ENCODE peak calls at places on chromosomes 5 and 9, in seven cellular contexts. C is neural crest cell, O is brain microvascular endothelial cell, X is GM13977, E is AG10803, R is GM23338, J is astrocyte of the spinal cord. N is an unnamed sample.

GRCh38 chr5:143806568-143806967 is 5.4 kb upstream of the HMHB1 start:
- DNase-seq in C (no peak), O (no peak), X (no peak), E (no peak), R (no peak), J (peak; percentile 52), N (no peak)

GRCh38 chr5:149030838-149031397 is 31.9 kb downstream of the SH3TC2 start:
- DNase-seq in C (no peak), O (no peak), X (no peak), E (no peak), R (no peak), J (no peak), N (no peak)

GRCh38 chr9:88932766-88933165 is 58.5 kb upstream of the S1PR3 start:
- DNase-seq in C (no peak), O (no peak), X (no peak), E (no peak), R (peak; percentile 68), J (no peak), N (no peak)

GRCh38 chr9:96317335-96317980 is 15.5 kb upstream of the HSD17B3 start:
- DNase-seq in C (peak; percentile 53), O (peak; percentile 37), X (peak; percentile 65), E (peak; percentile 64), R (peak; percentile 75), J (peak; percentile 69), N (peak; percentile 60)

GRCh38 chr5:15021286-15022046 is 149.9 kb upstream of the ANKH start:
- DNase-seq in C (no peak), O (peak; percentile 69), X (no peak), E (peak; percentile 94), R (no peak), J (peak; percentile 75), N (no peak)

GRCh38 chr5:164235176-164235914 is 729.9 kb downstream of the MAT2B start:
- DNase-seq in C (no peak), O (no peak), X (no peak), E (peak; percentile 35), R (no peak), J (peak; percentile 90), N (no peak)

GRCh38 chr9:133119039-133119438 is 2.0 kb downstream of the RALGDS start:
- DNase-seq in C (no peak), O (no peak), X (no peak), E (no peak), R (no peak), J (no peak), N (no peak)

GRCh38 chr9:88798476-88798875 is 192.8 kb upstream of the S1PR3 start:
- DNase-seq in C (no peak), O (no peak), X (no peak), E (no peak), R (peak; percentile 5), J (no peak), N (no peak)

GRCh38 chr9:118640836-118641557 is 728.2 kb downstream of the BRINP1 start:
- DNase-seq in C (no peak), O (no peak), X (no peak), E (peak; percentile 41), R (no peak), J (peak; percentile 40), N (no peak)

GRCh38 chr5:89769975-89770374 is 639.6 kb downstream of the CETN3 start:
- DNase-seq in C (no peak), O (peak; percentile 83), X (no peak), E (peak; percentile 8), R (no peak), J (peak; percentile 75), N (no peak)

GRCh38 chr9:110114888-110115259 is 93.1 kb downstream of the C9orf152 start:
- DNase-seq in C (no peak), O (no peak), X (no peak), E (no peak), R (peak; percentile 77), J (peak; percentile 53), N (no peak)

GRCh38 chr5:154663424-154663823 is 91.8 kb upstream of the LARP1 start:
- DNase-seq in C (no peak), O (no peak), X (no peak), E (no peak), R (no peak), J (no peak), N (no peak)

GRCh38 chr9:4050686-4051315 is 249.1 kb downstream of the GLIS3 start:
- DNase-seq in C (no peak), O (no peak), X (no peak), E (no peak), R (no peak), J (no peak), N (no peak)

GRCh38 chr5:178651046-178651810 is 24.4 kb upstream of the CLK4 start:
- DNase-seq in C (no peak), O (peak; percentile 97), X (no peak), E (peak; percentile 23), R (no peak), J (peak; percentile 88), N (no peak)

GRCh38 chr9:99076483-99077171 is 28.3 kb upstream of the TGFBR1 start:
- DNase-seq in C (no peak), O (no peak), X (peak; percentile 12), E (no peak), R (no peak), J (no peak), N (peak; percentile 31)

GRCh38 chr9:135797507-135798302 is 95.7 kb downstream of the KCNT1 start:
- DNase-seq in C (peak; percentile 66), O (peak; percentile 23), X (peak; percentile 74), E (peak; percentile 37), R (peak; percentile 87), J (no peak), N (peak; percentile 70)
- TF ChIP-seq CTCF in C (peak; percentile 66), O (peak; percentile 88), X (peak; percentile 70), E (peak; percentile 63), R (peak; percentile 96), J (peak; percentile 58), N (peak; percentile 67)

GRCh38 chr5:11622785-11623184 is 281.5 kb downstream of the CTNND2 start:
- DNase-seq in C (no peak), O (no peak), X (no peak), E (no peak), R (no peak), J (no peak), N (no peak)

GRCh38 chr5:11620172-11620571 is 284.1 kb downstream of the CTNND2 start:
- DNase-seq in C (no peak), O (no peak), X (no peak), E (no peak), R (peak; percentile 15), J (no peak), N (no peak)

GRCh38 chr5:11617080-11617479 is 287.2 kb downstream of the CTNND2 start:
- DNase-seq in C (no peak), O (no peak), X (no peak), E (no peak), R (no peak), J (no peak), N (no peak)

GRCh38 chr5:11619339-11620028 is 284.8 kb downstream of the CTNND2 start:
- DNase-seq in C (no peak), O (no peak), X (no peak), E (no peak), R (peak; percentile 24), J (peak; percentile 14), N (no peak)
- TF ChIP-seq CTCF in C (peak; percentile 44), O (peak; percentile 13), X (no peak), E (no peak), R (peak; percentile 56), J (peak; percentile 15), N (no peak)

GRCh38 chr9:27787941-27788340 is 214.7 kb upstream of the C9orf72 start:
- DNase-seq in C (no peak), O (peak; percentile 31), X (no peak), E (no peak), R (peak; percentile 64), J (peak; percentile 13), N (no peak)
- TF ChIP-seq CTCF in C (peak; percentile 17), O (peak; percentile 64), X (no peak), E (no peak), R (peak; percentile 83), J (peak; percentile 32), N (no peak)

GRCh38 chr5:116062352-116062751 is 22.5 kb upstream of the COMMD10 start:
- DNase-seq in C (no peak), O (no peak), X (no peak), E (no peak), R (no peak), J (no peak), N (no peak)
- TF ChIP-seq CTCF in C (peak; percentile 18), O (no peak), X (no peak), E (no peak), R (peak; percentile 33), J (no peak), N (no peak)

GRCh38 chr5:79008362-79008761 is 23.3 kb upstream of the ARSB start:
- DNase-seq in C (no peak), O (no peak), X (no peak), E (no peak), R (peak; percentile 45), J (no peak), N (no peak)
- TF ChIP-seq CTCF in C (no peak), O (no peak), X (no peak), E (no peak), R (peak; percentile 57), J (no peak), N (no peak)

GRCh38 chr5:125416055-125416454 is 669.6 kb upstream of the ZNF608 start:
- DNase-seq in C (no peak), O (no peak), X (no peak), E (no peak), R (no peak), J (no peak), N (no peak)
- TF ChIP-seq CTCF in C (no peak), O (no peak), X (no peak), E (no peak), R (no peak), J (no peak), N (no peak)